ENCODE peak calls at places on chromosomes 4 and X, in seven cellular contexts. C is tibial artery, V is AG04449, S is HFFc6, I is right lobe of liver, T is neural crest cell, R is SK-N-SH. G is an unnamed sample.

GRCh38 chr4:18398661-18399060 is 377.1 kb upstream of the LCORL start:
- DNase-seq in V (no peak), R (no peak), I (no peak), C (no peak), T (no peak), S (no peak), G (no peak)

GRCh38 chrX:38312436-38312835 is 14.9 kb downstream of the RPGR start:
- DNase-seq in T (no peak), R (no peak), V (no peak), C (no peak), S (peak), I (no peak), G (no peak)

GRCh38 chrX:141375011-141375730 is 132.9 kb upstream of the SPANXC start:
- DNase-seq in S (no peak), R (no peak), C (no peak), T (no peak), I (no peak), V (no peak), G (no peak)

GRCh38 chrX:16843208-16843909 is 26.8 kb downstream of the RBBP7 start:
- DNase-seq in S (no peak), R (no peak), V (no peak), I (no peak), C (no peak), T (no peak), G (no peak)

GRCh38 chrX:13059269-13059668 is 14.8 kb upstream of the FAM9C start:
- DNase-seq in S (peak), I (no peak), R (no peak), T (no peak), C (no peak), V (no peak), G (no peak)

GRCh38 chrX:126580877-126581276 is 28.3 kb upstream of the DCAF12L1 start:
- DNase-seq in C (no peak), T (no peak), R (peak), S (no peak), V (no peak), I (peak), G (no peak)

GRCh38 chr4:42348692-42349091 is 48.6 kb upstream of the SHISA3 start:
- DNase-seq in S (no peak), I (no peak), T (no peak), C (no peak), V (no peak), R (no peak), G (no peak)

GRCh38 chr4:2623442-2623841 is 87.0 kb downstream of the FAM193A start:
- DNase-seq in R (no peak), C (peak), T (no peak), V (no peak), I (no peak), S (no peak), G (no peak)

GRCh38 chrX:118551426-118551825 is 55.8 kb downstream of the DOCK11 start:
- DNase-seq in V (no peak), C (no peak), S (no peak), T (no peak), R (no peak), I (no peak), G (no peak)

GRCh38 chr4:163448541-163449203 is 24.9 kb downstream of the TKTL2 start:
- DNase-seq in T (no peak), R (no peak), C (no peak), S (peak), V (no peak), I (no peak), G (no peak)

GRCh38 chr4:88623097-88623496 is 30.8 kb downstream of the HERC3 start:
- DNase-seq in C (no peak), I (no peak), S (peak), V (peak), R (no peak), T (no peak), G (no peak)

GRCh38 chrX:123629502-123629901 is 103.3 kb downstream of the THOC2 start:
- DNase-seq in I (no peak), V (no peak), S (no peak), C (no peak), R (no peak), T (no peak), G (no peak)

GRCh38 chr4:33386761-33387160 is 2666.6 kb downstream of the PCDH7 start:
- DNase-seq in C (no peak), V (no peak), T (no peak), I (no peak), R (no peak), S (no peak), G (no peak)

GRCh38 chr4:18185491-18185890 is 163.9 kb upstream of the LCORL start:
- DNase-seq in S (no peak), C (no peak), R (no peak), I (no peak), V (no peak), T (no peak), G (no peak)

DNA sequence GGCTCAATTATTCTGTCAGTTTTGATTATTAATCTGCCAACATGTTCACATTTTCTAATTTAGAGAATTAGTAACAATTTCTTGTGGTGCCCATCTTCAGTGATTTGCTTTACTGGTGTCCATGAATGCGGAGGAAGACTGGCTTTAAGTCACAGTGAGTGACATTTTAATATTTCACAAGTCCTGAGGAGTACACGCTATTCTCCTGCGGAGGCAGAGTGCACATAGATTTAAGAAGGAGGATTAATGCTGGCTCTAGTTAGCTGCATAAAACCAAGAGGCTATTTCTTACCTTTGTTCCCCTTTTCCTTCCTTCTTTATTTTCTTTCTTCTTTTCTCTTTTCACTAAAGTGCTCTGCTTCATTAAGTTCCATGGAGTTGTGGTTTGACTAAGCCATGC is 495.2 kb upstream of the IGFBP7 start:
- DNase-seq in R (no peak), S (no peak), C (no peak), V (no peak), I (no peak), T (no peak), G (no peak)
- TF ChIP-seq CTCF in R (no peak), S (no peak), C (no peak), V (no peak), I (no peak), T (peak), G (no peak)

GRCh38 chr4:152536545-152537182 is 772 bp upstream of the FBXW7 start:
- DNase-seq in R (peak), C (peak), T (no peak), V (no peak), S (peak), I (no peak), G (no peak)
- TF ChIP-seq CTCF in R (no peak), C (no peak), T (no peak), V (no peak), S (no peak), I (no peak), G (no peak)

GRCh38 chr4:99807666-99808065 is 9.0 kb upstream of the DAPP1 start:
- DNase-seq in I (no peak), S (no peak), C (no peak), V (no peak), R (no peak), T (no peak), G (no peak)

GRCh38 chr4:99806545-99806944 is 10.1 kb upstream of the DAPP1 start:
- DNase-seq in V (no peak), S (no peak), C (no peak), I (no peak), T (no peak), R (no peak), G (no peak)

GRCh38 chr4:99809326-99809725 is 7.3 kb upstream of the DAPP1 start:
- DNase-seq in T (no peak), R (no peak), V (no peak), I (no peak), S (no peak), C (no peak), G (no peak)

GRCh38 chr4:99810536-99810935 is 6.1 kb upstream of the DAPP1 start:
- DNase-seq in S (no peak), V (no peak), I (no peak), C (no peak), R (no peak), T (no peak), G (no peak)

DNA sequence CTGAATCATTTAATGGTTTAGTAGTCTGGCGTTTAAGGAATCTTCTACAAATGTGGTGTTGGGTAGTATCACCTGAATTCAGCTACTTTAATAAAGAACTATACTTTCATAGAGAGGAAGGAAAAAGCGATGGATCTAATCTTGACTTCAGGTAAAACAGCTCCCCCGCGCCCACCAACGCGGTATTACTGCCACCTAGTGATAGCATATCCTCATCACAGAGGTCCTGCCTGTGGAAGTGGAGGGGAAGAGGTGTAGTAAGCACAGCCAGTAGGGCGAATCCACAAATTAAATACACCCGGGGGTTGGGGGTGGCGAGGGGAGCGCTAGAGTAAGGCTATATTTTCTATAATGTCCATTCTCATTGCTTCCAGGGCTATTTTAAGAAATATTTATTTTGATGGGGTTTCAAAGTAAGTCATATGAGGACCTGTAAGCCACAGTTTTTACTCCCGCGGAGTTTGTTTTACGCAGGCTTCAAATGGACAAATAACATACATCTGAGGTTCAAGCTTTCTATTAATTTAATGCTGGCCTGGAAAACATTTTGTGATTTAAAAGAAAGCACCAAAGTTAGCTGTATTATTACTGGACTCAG is 8.3 kb upstream of the DAPP1 start:
- DNase-seq in I (peak), T (peak), C (no peak), R (peak), V (no peak), S (peak), G (peak)
- TF ChIP-seq CTCF in I (peak), T (peak), C (peak), R (peak), V (peak), S (peak), G (no peak)

DNA sequence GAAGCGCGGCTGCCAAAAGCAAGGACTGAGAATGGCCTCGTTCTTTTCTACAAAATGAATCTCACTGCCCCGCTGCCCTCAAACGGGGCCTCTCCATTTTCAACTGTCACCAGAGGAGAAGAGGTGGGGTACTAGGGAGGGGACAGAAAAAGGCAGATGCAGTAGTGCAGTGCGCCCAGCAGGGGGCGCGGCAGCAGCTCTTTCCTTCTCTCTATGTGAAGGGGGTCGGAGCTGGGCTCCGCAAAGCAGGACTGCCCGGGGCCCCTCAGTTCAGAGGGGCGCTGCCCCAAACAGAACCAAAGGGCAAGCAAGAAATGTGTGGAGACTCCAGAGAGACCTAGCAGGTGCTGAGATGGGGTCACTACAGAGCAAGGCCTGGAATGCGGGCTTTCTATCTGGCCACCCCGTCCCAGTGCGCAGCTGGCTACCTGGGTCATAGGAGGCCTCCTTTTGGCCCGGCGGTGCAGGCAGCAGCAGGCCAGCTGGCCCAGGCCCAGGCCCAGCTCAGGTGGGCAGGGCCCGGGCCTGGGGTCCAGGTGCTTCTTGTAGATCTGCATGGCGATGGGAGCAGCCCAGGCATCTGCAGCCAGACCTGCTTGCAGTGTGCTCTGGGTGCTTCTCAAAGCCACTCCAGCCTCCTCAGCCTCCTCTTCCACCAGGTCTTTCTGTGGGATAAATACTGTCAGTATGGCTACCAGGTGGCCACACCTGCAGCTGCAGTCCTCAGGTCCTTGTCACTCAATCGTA is 5.9 kb downstream of the IRAK1 start:
- DNase-seq in I (no peak), R (peak), S (no peak), T (peak), V (no peak), C (no peak), G (no peak)
- TF ChIP-seq CTCF in I (peak), R (peak), S (peak), T (peak), V (peak), C (peak), G (no peak)

DNA sequence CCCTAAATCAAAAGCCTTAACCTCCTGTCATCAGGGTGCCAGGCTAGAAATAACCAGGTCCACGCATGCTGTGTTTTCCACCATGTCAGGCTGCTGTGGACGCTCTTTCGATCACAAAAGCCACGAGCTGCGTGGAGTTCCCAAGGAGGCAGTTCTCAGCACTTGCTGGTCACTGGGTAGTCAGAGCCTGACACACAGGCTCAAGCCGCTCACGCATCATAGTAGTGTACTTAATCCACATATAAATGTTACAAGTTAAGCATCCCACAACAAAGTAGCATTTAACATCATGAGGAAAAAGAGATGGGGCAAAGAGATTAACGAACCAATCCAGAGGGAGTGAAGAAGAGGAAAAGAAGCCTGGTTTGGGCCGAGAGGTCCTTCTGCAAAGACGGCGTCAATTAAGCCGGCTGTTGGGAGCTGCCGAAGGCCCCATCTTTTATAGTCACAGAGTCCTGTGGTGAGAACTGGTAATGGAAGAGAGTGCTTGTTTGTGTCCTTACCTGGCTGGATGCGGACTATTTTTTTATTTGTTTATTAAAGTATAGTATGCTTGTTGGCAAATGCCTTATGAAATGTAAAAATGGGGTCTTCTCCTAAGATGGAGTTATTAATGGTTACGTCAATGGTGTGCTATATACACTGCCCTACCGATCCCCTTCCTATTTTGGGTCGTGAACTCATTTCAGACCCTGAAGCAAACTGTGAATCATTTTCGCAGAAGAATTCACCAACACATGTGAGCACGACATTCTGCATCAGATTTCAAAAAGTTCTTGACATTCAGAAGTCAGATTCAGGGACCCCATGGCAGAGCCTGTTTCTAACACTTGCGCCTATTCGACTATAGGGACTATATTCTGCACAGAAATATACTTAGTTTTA is 675 bp downstream of the PRIMPOL start:
- DNase-seq in I (no peak), C (no peak), T (peak), S (peak), V (no peak), R (peak), G (peak)
- TF ChIP-seq CTCF in I (no peak), C (no peak), T (no peak), S (peak), V (no peak), R (no peak), G (no peak)

GRCh38 chrX:134241960-134242619 is 5.1 kb downstream of the CCDC160 start:
- DNase-seq in V (no peak), T (no peak), I (no peak), S (no peak), R (no peak), C (no peak), G (no peak)

GRCh38 chrX:134249231-134249630 is 12.2 kb downstream of the CCDC160 start:
- DNase-seq in I (no peak), R (no peak), T (no peak), S (no peak), C (no peak), V (no peak), G (no peak)

GRCh38 chrX:134247492-134247891 is 10.5 kb downstream of the CCDC160 start:
- DNase-seq in T (no peak), S (no peak), I (no peak), C (no peak), R (no peak), V (no peak), G (no peak)

GRCh38 chrX:134244043-134244442 is 7.1 kb downstream of the CCDC160 start:
- DNase-seq in S (no peak), C (no peak), T (no peak), I (no peak), V (no peak), R (no peak), G (no peak)

DNA sequence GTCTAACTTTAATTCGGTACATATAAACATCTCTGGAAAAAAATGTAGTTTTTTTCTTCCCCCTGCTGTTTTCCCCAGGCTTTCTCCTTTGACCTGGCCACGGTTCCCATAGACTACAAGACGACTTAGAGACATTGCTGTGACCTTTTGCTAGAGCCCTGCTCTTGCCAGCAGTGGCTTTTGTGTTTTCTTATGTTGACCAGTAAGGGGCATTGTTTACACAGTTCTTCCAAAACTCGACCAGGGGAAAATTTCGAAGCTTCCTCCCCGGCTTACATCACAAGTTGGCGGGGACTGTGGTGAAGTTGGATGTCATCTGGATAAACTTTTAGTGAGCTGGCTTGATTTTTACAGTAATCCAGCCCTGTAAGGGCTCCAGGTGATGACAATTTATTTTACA is 9.3 kb downstream of the CCDC160 start:
- DNase-seq in R (no peak), S (no peak), C (no peak), T (no peak), I (no peak), V (no peak), G (no peak)
- TF ChIP-seq CTCF in R (no peak), S (no peak), C (no peak), T (no peak), I (no peak), V (no peak), G (no peak)

G was measured in omental fat pad.